ENCODE peak calls at places on chromosomes 7 and 10, in seven cellular contexts. N, F, B, V, R, A and O are unnamed samples.

GRCh38 chr10:8061274-8062211 is 7.1 kb downstream of the GATA3 start:
- DNase-seq in N (no peak), F (no peak), B (peak), V (no peak), R (peak), A (no peak), O (no peak)

GRCh38 chr7:26117142-26117807 is 34.7 kb upstream of the NFE2L3 start:
- DNase-seq in N (no peak), F (no peak), B (peak), V (no peak), R (no peak), A (no peak), O (no peak)

GRCh38 chr7:20798081-20798693 is 11.5 kb upstream of the SP8 start:
- DNase-seq in N (peak), F (no peak), B (peak), V (no peak), R (peak), A (peak), O (peak)

GRCh38 chr7:121504478-121504877 is 108.4 kb upstream of the FAM3C start:
- DNase-seq in N (no peak), F (no peak), B (no peak), V (peak), R (no peak), A (no peak), O (peak)

GRCh38 chr7:1555813-1556540 is at the start of gene TMEM184A:
- DNase-seq in N (peak), F (no peak), B (peak), V (no peak), R (peak), A (peak), O (no peak)

GRCh38 chr10:115093286-115093775 is at the start of gene ATRNL1:
- DNase-seq in N (peak), F (peak), B (peak), V (no peak), R (peak), A (peak), O (no peak)

GRCh38 chr10:112373912-112374338 is at the start of gene ACSL5:
- DNase-seq in N (no peak), F (no peak), B (no peak), V (no peak), R (no peak), A (no peak), O (no peak)

GRCh38 chr10:99403674-99404073 is 26.8 kb downstream of the GOT1 start:
- DNase-seq in N (no peak), F (no peak), B (no peak), V (peak), R (no peak), A (no peak), O (no peak)

GRCh38 chr7:28096713-28097112 is 83.9 kb downstream of the JAZF1 start:
- DNase-seq in N (no peak), F (peak), B (peak), V (peak), R (peak), A (no peak), O (peak)

GRCh38 chr7:129423700-129424410 is 10.4 kb upstream of the STRIP2 start:
- DNase-seq in N (no peak), F (no peak), B (no peak), V (peak), R (no peak), A (no peak), O (no peak)

GRCh38 chr10:67306588-67307205 is 380.9 kb downstream of the LRRTM3 start:
- DNase-seq in N (no peak), F (no peak), B (peak), V (peak), R (no peak), A (no peak), O (no peak)

GRCh38 chr10:26138613-26139012 is 78.0 kb upstream of the GAD2 start:
- DNase-seq in N (no peak), F (no peak), B (no peak), V (no peak), R (no peak), A (no peak), O (no peak)

GRCh38 chr7:651032-651728 is 75.3 kb upstream of the DNAAF5 start:
- DNase-seq in N (peak), F (no peak), B (peak), V (no peak), R (no peak), A (peak), O (no peak)

GRCh38 chr7:51621956-51622355 is 305.3 kb upstream of the COBL start:
- DNase-seq in N (no peak), F (no peak), B (no peak), V (no peak), R (no peak), A (no peak), O (no peak)

GRCh38 chr10:11331706-11332105 is 279.7 kb downstream of the USP6NL start:
- DNase-seq in N (no peak), F (no peak), B (no peak), V (peak), R (no peak), A (no peak), O (no peak)

GRCh38 chr7:118429141-118429540 is 204.6 kb downstream of the ANKRD7 start:
- DNase-seq in N (no peak), F (no peak), B (no peak), V (no peak), R (no peak), A (no peak), O (no peak)

GRCh38 chr10:76155961-76156360 is 724.5 kb downstream of the LRMDA start:
- DNase-seq in N (no peak), F (no peak), B (no peak), V (no peak), R (no peak), A (no peak), O (no peak)

GRCh38 chr7:42950417-42950816 is 18.2 kb downstream of the MRPL32 start:
- DNase-seq in N (no peak), F (no peak), B (no peak), V (no peak), R (no peak), A (no peak), O (no peak)

GRCh38 chr10:91883549-91884542 is 25.4 kb downstream of the FGFBP3 start:
- DNase-seq in N (no peak), F (no peak), B (no peak), V (peak), R (no peak), A (no peak), O (peak)

GRCh38 chr7:48289661-48290060 is 118.4 kb downstream of the ABCA13 start:
- DNase-seq in N (no peak), F (no peak), B (no peak), V (no peak), R (no peak), A (no peak), O (no peak)

GRCh38 chr10:130013938-130014733 is 50.1 kb upstream of the EBF3 start:
- DNase-seq in N (no peak), F (no peak), B (no peak), V (no peak), R (no peak), A (no peak), O (peak)

GRCh38 chr7:105715528-105715927 is 134.2 kb upstream of the EFCAB10 start:
- DNase-seq in N (no peak), F (no peak), B (no peak), V (no peak), R (no peak), A (no peak), O (no peak)

GRCh38 chr10:129809431-129809830 is 154.6 kb downstream of the EBF3 start:
- DNase-seq in N (no peak), F (no peak), B (no peak), V (no peak), R (no peak), A (no peak), O (no peak)

GRCh38 chr7:34823650-34824258 is 165.7 kb downstream of the NPSR1 start:
- DNase-seq in N (no peak), F (no peak), B (peak), V (peak), R (peak), A (peak), O (peak)

GRCh38 chr7:22420973-22421635 is 64.2 kb upstream of the RAPGEF5 start:
- DNase-seq in N (no peak), F (no peak), B (no peak), V (no peak), R (no peak), A (no peak), O (no peak)

GRCh38 chr7:110486549-110486948 is 604.4 kb upstream of the LRRN3 start:
- DNase-seq in N (no peak), F (no peak), B (peak), V (no peak), R (no peak), A (no peak), O (no peak)

GRCh38 chr10:70324951-70325781 is 41.4 kb upstream of the NPFFR1 start:
- DNase-seq in N (peak), F (peak), B (no peak), V (no peak), R (no peak), A (no peak), O (no peak)

GRCh38 chr7:141533149-141533949 is 17.9 kb upstream of the AGK start:
- DNase-seq in N (no peak), F (peak), B (peak), V (peak), R (no peak), A (peak), O (peak)

GRCh38 chr7:47326808-47327207 is 255.1 kb downstream of the TNS3 start:
- DNase-seq in N (peak), F (peak), B (no peak), V (peak), R (no peak), A (no peak), O (peak)

DNA sequence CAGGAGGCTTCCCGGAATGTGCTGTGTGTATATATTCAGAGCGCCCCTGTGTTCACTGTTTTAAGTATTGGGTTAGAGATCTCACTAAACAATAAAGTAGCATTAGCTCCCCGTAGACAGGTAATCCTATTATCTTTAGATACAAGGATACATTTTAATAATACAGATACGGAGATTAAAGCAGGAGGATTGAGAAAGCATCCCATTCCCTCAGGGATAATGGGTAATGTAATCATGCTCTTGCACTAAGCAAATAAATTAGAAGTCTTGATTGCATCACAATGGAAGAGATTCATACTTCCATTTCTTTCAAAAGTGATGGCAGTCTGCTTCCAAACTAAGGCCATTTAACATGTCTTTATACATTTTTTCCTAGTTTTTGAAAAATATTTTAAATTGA is 809.0 kb downstream of the NRG3 start:
- DNase-seq in N (no peak), F (no peak), B (no peak), V (no peak), R (no peak), A (no peak), O (no peak)
- H3K4me3 ChIP-seq in N (no peak), F (no peak), B (no peak), V (no peak), R (no peak), A (no peak), O (no peak)

DNA sequence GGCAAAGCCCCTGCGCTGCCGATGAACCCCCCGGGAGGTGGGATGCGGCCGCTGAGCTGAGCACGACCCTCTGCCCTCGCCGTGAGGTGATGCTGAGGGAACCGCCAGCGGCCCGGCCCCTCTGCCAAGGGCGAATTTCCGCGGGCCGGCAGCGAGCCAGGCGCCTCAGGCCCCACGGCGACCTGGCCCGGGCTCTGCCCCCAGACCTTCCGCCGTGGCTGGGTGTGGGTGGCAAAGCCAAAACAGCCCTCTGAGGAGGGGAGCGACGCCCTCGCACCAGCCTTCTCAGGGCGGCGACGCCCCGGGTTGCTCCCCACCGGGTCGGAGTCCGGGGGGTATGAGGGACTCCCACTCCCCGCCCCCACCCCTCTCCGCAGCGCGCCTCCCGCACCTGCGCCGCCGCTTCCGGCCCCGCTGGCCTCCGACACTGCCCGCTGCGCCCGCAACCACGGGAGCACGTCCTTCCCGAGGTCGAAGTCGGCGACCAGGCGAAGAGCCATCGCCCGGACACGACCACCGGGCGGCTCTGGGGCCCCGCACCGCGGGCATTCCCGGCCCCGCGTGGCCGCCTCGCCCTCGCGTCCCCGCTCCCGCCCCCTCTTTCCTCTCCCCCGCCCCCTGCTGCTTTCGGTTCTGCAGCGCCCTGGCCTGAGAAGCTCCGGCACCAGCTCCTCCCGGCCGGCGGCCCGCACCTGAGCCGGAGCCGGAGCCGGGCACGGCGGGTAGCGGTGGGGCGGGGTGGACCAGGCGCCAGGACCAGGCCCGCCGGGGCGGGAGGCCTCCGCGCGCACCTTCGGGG is at the start of gene GSAP:
- DNase-seq in N (peak), F (peak), B (peak), V (peak), R (peak), A (peak), O (peak)
- TF ChIP-seq CTCF in N (no peak), F (no peak), B (peak), V (no peak), R (no peak), A (no peak), O (no peak)

GRCh38 chr7:135980665-135981180 is 3.6 kb upstream of the MTPN start:
- DNase-seq in N (no peak), F (no peak), B (peak), V (peak), R (peak), A (no peak), O (peak)
- H3K4me3 ChIP-seq in N (no peak), F (no peak), B (peak), V (peak), R (no peak), A (no peak), O (peak)

GRCh38 chr7:75033064-75033463 is 40.5 kb downstream of the RCC1L start:
- DNase-seq in N (no peak), F (no peak), B (no peak), V (peak), R (no peak), A (no peak), O (no peak)
- TF ChIP-seq CTCF in N (no peak), F (no peak), B (no peak), V (peak), R (peak), A (no peak), O (peak)

DNA sequence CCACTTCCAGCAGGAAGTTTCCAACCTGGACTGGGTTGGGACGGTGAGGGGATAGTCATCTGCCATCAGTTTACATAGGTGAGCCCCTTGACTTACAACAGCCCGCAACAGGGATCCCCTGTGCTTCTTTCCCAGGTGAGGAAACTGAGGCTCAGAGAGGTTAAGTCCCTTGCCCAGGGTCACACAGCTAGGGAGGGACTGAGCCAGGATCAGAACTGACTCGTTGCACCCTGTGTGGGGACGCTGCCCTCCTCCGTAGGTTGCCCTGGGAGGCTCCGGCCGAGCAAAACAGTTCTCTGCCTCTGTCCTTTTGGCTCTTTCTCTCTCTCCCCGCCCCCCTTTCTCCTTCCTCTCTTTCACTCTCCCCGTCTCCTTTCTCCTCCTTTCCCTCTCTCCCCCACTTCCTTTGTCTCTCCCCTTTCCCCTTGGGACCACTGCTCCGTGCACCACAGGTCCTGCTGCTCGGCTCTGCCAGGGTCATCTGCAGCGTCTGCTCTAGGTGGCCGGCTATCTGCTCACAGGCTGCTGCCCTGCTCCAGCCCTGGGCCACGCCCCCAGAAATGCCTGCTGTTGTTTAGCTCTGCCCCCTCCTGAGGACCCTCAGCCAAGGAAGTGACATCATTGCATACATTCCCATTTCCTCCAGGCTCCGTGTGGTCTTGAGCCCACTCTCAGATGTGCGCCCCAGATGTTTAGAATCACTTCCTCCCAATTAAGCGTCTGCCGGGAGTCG is 117.3 kb upstream of the PPIF start:
- DNase-seq in N (no peak), F (no peak), B (no peak), V (no peak), R (no peak), A (no peak), O (no peak)
- H3K4me3 ChIP-seq in N (no peak), F (no peak), B (no peak), V (no peak), R (no peak), A (no peak), O (no peak)

GRCh38 chr7:114310344-114311118 is 104.1 kb upstream of the FOXP2 start:
- DNase-seq in N (no peak), F (no peak), B (peak), V (no peak), R (no peak), A (no peak), O (peak)
- TF ChIP-seq CTCF in N (no peak), F (no peak), B (peak), V (no peak), R (no peak), A (no peak), O (peak)

DNA sequence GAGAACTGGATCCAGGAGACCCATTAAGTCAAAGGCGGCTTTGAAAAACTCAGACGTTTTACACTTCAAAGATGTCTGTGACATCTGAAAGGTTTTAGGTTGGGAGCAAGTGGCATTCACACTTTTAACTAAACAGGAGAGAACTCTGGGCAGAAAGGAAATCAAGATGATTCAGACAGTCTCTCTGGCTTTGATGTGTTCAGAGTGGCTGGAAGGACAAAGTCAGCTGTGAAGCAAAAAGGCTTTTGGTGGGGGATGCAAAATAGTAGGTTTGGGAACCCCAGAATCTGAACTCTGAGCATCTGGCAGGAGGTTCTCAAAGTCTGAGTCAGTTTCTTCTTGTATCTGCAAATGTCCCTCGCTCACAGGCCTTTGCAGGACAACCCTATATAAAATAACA is 66.6 kb downstream of the PRKCQ start:
- DNase-seq in N (no peak), F (no peak), B (no peak), V (no peak), R (no peak), A (no peak), O (no peak)
- H3K4me3 ChIP-seq in N (no peak), F (no peak), B (no peak), V (no peak), R (no peak), A (no peak), O (no peak)